ENCODE peak calls at places on chromosomes 12 and 14, in seven cellular contexts. One of them, this sample, is unnamed.

GRCh38 chr14:75389679-75390078 is 38.1 kb upstream of the JDP2 start:
- DNase-seq in GOT3: no peak
- DNase-seq in MCF 10A: no peak
- DNase-seq in neural progenitor cell: no peak
- DNase-seq in neural crest cell: no peak
- DNase-seq in NCI-H187: no peak
- DNase-seq in stimulated activated CD4-positive, alpha-beta T cell treated with anti-CD3 and anti-CD28 coated beads, Interleukin-2, amount 100 ng/mL, for 4 hours: no peak
- DNase-seq in this sample: no peak

GRCh38 chr14:104794099-104794498 is 1.4 kb downstream of the AKT1 start:
- DNase-seq in GOT3: no peak
- DNase-seq in MCF 10A: peak; percentile 60
- DNase-seq in neural progenitor cell: peak; percentile 78
- DNase-seq in neural crest cell: no peak
- DNase-seq in NCI-H187: no peak
- DNase-seq in stimulated activated CD4-positive, alpha-beta T cell treated with anti-CD3 and anti-CD28 coated beads, Interleukin-2, amount 100 ng/mL, for 4 hours: no peak
- DNase-seq in this sample: no peak

GRCh38 chr14:54023027-54023426 is 66.4 kb upstream of the BMP4 start:
- DNase-seq in GOT3: no peak
- DNase-seq in MCF 10A: no peak
- DNase-seq in neural progenitor cell: no peak
- DNase-seq in neural crest cell: no peak
- DNase-seq in NCI-H187: no peak
- DNase-seq in stimulated activated CD4-positive, alpha-beta T cell treated with anti-CD3 and anti-CD28 coated beads, Interleukin-2, amount 100 ng/mL, for 4 hours: no peak
- DNase-seq in this sample: no peak

GRCh38 chr12:57888407-57889157 is 42.1 kb upstream of the CTDSP2 start:
- DNase-seq in GOT3: no peak
- DNase-seq in MCF 10A: peak; percentile 90
- DNase-seq in neural progenitor cell: peak; percentile 66
- DNase-seq in neural crest cell: no peak
- DNase-seq in NCI-H187: peak; percentile 84
- DNase-seq in stimulated activated CD4-positive, alpha-beta T cell treated with anti-CD3 and anti-CD28 coated beads, Interleukin-2, amount 100 ng/mL, for 4 hours: no peak
- DNase-seq in this sample: no peak

GRCh38 chr14:100782516-100783320 is 43.2 kb upstream of the MEG3 start:
- DNase-seq in GOT3: no peak
- DNase-seq in MCF 10A: no peak
- DNase-seq in neural progenitor cell: no peak
- DNase-seq in neural crest cell: no peak
- DNase-seq in NCI-H187: peak; percentile 33
- DNase-seq in stimulated activated CD4-positive, alpha-beta T cell treated with anti-CD3 and anti-CD28 coated beads, Interleukin-2, amount 100 ng/mL, for 4 hours: no peak
- DNase-seq in this sample: no peak

GRCh38 chr12:25692115-25693035 is 139.3 kb upstream of the LMNTD1 start:
- DNase-seq in GOT3: no peak
- DNase-seq in MCF 10A: no peak
- DNase-seq in neural progenitor cell: no peak
- DNase-seq in neural crest cell: no peak
- DNase-seq in NCI-H187: no peak
- DNase-seq in stimulated activated CD4-positive, alpha-beta T cell treated with anti-CD3 and anti-CD28 coated beads, Interleukin-2, amount 100 ng/mL, for 4 hours: no peak
- DNase-seq in this sample: no peak

GRCh38 chr12:87923361-87923760 is 105.8 kb downstream of the C12orf50 start:
- DNase-seq in GOT3: no peak
- DNase-seq in MCF 10A: no peak
- DNase-seq in neural progenitor cell: no peak
- DNase-seq in neural crest cell: no peak
- DNase-seq in NCI-H187: no peak
- DNase-seq in stimulated activated CD4-positive, alpha-beta T cell treated with anti-CD3 and anti-CD28 coated beads, Interleukin-2, amount 100 ng/mL, for 4 hours: no peak
- DNase-seq in this sample: no peak

GRCh38 chr14:99718031-99718810 is 34.1 kb downstream of the CYP46A1 start:
- DNase-seq in GOT3: no peak
- DNase-seq in MCF 10A: no peak
- DNase-seq in neural progenitor cell: peak; percentile 45
- DNase-seq in neural crest cell: no peak
- DNase-seq in NCI-H187: no peak
- DNase-seq in stimulated activated CD4-positive, alpha-beta T cell treated with anti-CD3 and anti-CD28 coated beads, Interleukin-2, amount 100 ng/mL, for 4 hours: no peak
- DNase-seq in this sample: no peak

GRCh38 chr12:52436000-52436827 is 2.0 kb upstream of the KRT75 start:
- DNase-seq in GOT3: no peak
- DNase-seq in MCF 10A: peak; percentile 83
- DNase-seq in neural progenitor cell: no peak
- DNase-seq in neural crest cell: no peak
- DNase-seq in NCI-H187: no peak
- DNase-seq in stimulated activated CD4-positive, alpha-beta T cell treated with anti-CD3 and anti-CD28 coated beads, Interleukin-2, amount 100 ng/mL, for 4 hours: no peak
- DNase-seq in this sample: no peak

GRCh38 chr14:90087433-90087832 is 25.6 kb downstream of the KCNK13 start:
- DNase-seq in GOT3: no peak
- DNase-seq in MCF 10A: peak; percentile 97
- DNase-seq in neural progenitor cell: no peak
- DNase-seq in neural crest cell: no peak
- DNase-seq in NCI-H187: no peak
- DNase-seq in stimulated activated CD4-positive, alpha-beta T cell treated with anti-CD3 and anti-CD28 coated beads, Interleukin-2, amount 100 ng/mL, for 4 hours: no peak
- DNase-seq in this sample: no peak

GRCh38 chr14:61475316-61475715 is 153.9 kb downstream of the PRKCH start:
- DNase-seq in GOT3: no peak
- DNase-seq in MCF 10A: peak; percentile 84
- DNase-seq in neural progenitor cell: peak; percentile 86
- DNase-seq in neural crest cell: no peak
- DNase-seq in NCI-H187: peak; percentile 29
- DNase-seq in stimulated activated CD4-positive, alpha-beta T cell treated with anti-CD3 and anti-CD28 coated beads, Interleukin-2, amount 100 ng/mL, for 4 hours: no peak
- DNase-seq in this sample: no peak

GRCh38 chr12:119649202-119649808 is 18.6 kb upstream of the PRKAB1 start:
- DNase-seq in GOT3: no peak
- DNase-seq in MCF 10A: peak; percentile 44
- DNase-seq in neural progenitor cell: peak; percentile 27
- DNase-seq in neural crest cell: no peak
- DNase-seq in NCI-H187: no peak
- DNase-seq in stimulated activated CD4-positive, alpha-beta T cell treated with anti-CD3 and anti-CD28 coated beads, Interleukin-2, amount 100 ng/mL, for 4 hours: no peak
- DNase-seq in this sample: no peak

GRCh38 chr14:99143126-99143525 is 128.9 kb downstream of the BCL11B start:
- DNase-seq in GOT3: no peak
- DNase-seq in MCF 10A: no peak
- DNase-seq in neural progenitor cell: no peak
- DNase-seq in neural crest cell: no peak
- DNase-seq in NCI-H187: no peak
- DNase-seq in stimulated activated CD4-positive, alpha-beta T cell treated with anti-CD3 and anti-CD28 coated beads, Interleukin-2, amount 100 ng/mL, for 4 hours: no peak
- DNase-seq in this sample: no peak

GRCh38 chr14:75340921-75341320 is 62.3 kb downstream of the FOS start:
- DNase-seq in GOT3: no peak
- DNase-seq in MCF 10A: peak; percentile 74
- DNase-seq in neural progenitor cell: no peak
- DNase-seq in neural crest cell: no peak
- DNase-seq in NCI-H187: no peak
- DNase-seq in stimulated activated CD4-positive, alpha-beta T cell treated with anti-CD3 and anti-CD28 coated beads, Interleukin-2, amount 100 ng/mL, for 4 hours: no peak
- DNase-seq in this sample: no peak

GRCh38 chr14:99412122-99413061 is 68.3 kb downstream of the SETD3 start:
- DNase-seq in GOT3: no peak
- DNase-seq in MCF 10A: no peak
- DNase-seq in neural progenitor cell: peak; percentile 34
- DNase-seq in neural crest cell: no peak
- DNase-seq in NCI-H187: no peak
- DNase-seq in stimulated activated CD4-positive, alpha-beta T cell treated with anti-CD3 and anti-CD28 coated beads, Interleukin-2, amount 100 ng/mL, for 4 hours: no peak
- DNase-seq in this sample: no peak

This sample was measured in T-helper 9 cell.